ENCODE peak calls at places on chromosomes 4 and X, in five cellular contexts. U is left ventricle myocardium inferior, M is heart left ventricle, I is bronchial epithelial cell, C is cardiac fibroblast. O is an unnamed sample.
A peak's percentile ranks its signal among the peaks of the same experiment; 100 is the strongest.

GRCh38 chr4:182604161-182604591 is 313.0 kb downstream of the DCTD start:
- DNase-seq in C (peak; percentile 60), M (no peak), I (peak; percentile 27), U (no peak), O (no peak)

GRCh38 chr4:141686146-141686775 is 49.9 kb downstream of the IL15 start:
- DNase-seq in M (no peak), U (no peak), C (peak; percentile 90), I (peak; percentile 75), O (no peak)

GRCh38 chrX:53659039-53659438 is 27.5 kb downstream of the HUWE1 start:
- DNase-seq in C (no peak), U (no peak), I (no peak), M (no peak), O (no peak)

GRCh38 chrX:71364221-71364620 is 1.9 kb upstream of the TAF1 start:
- DNase-seq in C (no peak), M (no peak), U (no peak), I (no peak), O (no peak)

GRCh38 chr4:96093057-96093456 is 253.2 kb downstream of the PDHA2 start:
- DNase-seq in U (no peak), I (no peak), M (no peak), C (peak; percentile 15), O (no peak)

GRCh38 chr4:105550641-105551040 is 1.8 kb upstream of the ARHGEF38 start:
- DNase-seq in U (no peak), I (peak; percentile 21), C (peak; percentile 1), M (no peak), O (no peak)

GRCh38 chrX:13029341-13029740 is 15.1 kb downstream of the FAM9C start:
- DNase-seq in U (peak; percentile 59), M (peak; percentile 70), I (peak; percentile 32), C (peak; percentile 38), O (no peak)

GRCh38 chr4:113497154-113497553 is 264.4 kb downstream of the CAMK2D start:
- DNase-seq in I (no peak), C (no peak), M (no peak), U (no peak), O (no peak)

GRCh38 chr4:142563682-142564291 is 282.3 kb downstream of the INPP4B start:
- DNase-seq in C (peak; percentile 26), M (no peak), I (peak; percentile 79), U (no peak), O (no peak)

GRCh38 chr4:188214861-188215260 is 75.6 kb downstream of the TRIML1 start:
- DNase-seq in C (peak; percentile 9), M (no peak), I (no peak), U (no peak), O (no peak)

GRCh38 chr4:163332526-163333405 is at the start of gene NPY1R:
- DNase-seq in U (peak; percentile 48), I (peak; percentile 69), C (peak; percentile 84), M (peak; percentile 57), O (no peak)

GRCh38 chrX:47683171-47684145 is 24.5 kb upstream of the UXT start:
- DNase-seq in M (no peak), I (no peak), C (peak; percentile 12), U (no peak), O (no peak)

GRCh38 chr4:20711335-20711734 is 11.1 kb downstream of the PACRGL start:
- DNase-seq in M (no peak), U (no peak), I (no peak), C (no peak), O (no peak)

GRCh38 chr4:86840858-86841257 is 8.3 kb downstream of the SLC10A6 start:
- DNase-seq in C (no peak), U (no peak), I (no peak), M (no peak), O (no peak)

GRCh38 chr4:147732516-147733193 is 767 bp downstream of the ARHGAP10 start:
- DNase-seq in I (peak; percentile 23), M (peak; percentile 39), C (peak; percentile 42), U (peak; percentile 44), O (no peak)

GRCh38 chr4:30769093-30769492 is 48.9 kb downstream of the PCDH7 start:
- DNase-seq in U (no peak), C (no peak), M (no peak), I (no peak), O (no peak)

GRCh38 chr4:145861331-145862318 is 77.0 kb downstream of the ZNF827 start:
- DNase-seq in I (no peak), C (no peak), U (no peak), M (no peak), O (no peak)

GRCh38 chrX:104318330-104319009 is 63.7 kb upstream of the ESX1 start:
- DNase-seq in C (peak; percentile 67), M (no peak), U (no peak), I (peak; percentile 85), O (no peak)

GRCh38 chrX:103211012-103211715 is 3.7 kb upstream of the BEX4 start:
- DNase-seq in M (no peak), I (peak; percentile 43), U (no peak), C (peak; percentile 59), O (no peak)

GRCh38 chr4:7590205-7590604 is 155.5 kb upstream of the PSAPL1 start:
- DNase-seq in I (no peak), C (no peak), U (no peak), M (no peak), O (no peak)

GRCh38 chr4:173252024-173252935 is 81.9 kb downstream of the HMGB2 start:
- DNase-seq in M (peak; percentile 79), C (peak; percentile 99), I (peak; percentile 99), U (peak; percentile 33), O (no peak)

GRCh38 chr4:101967697-101968346 is 177.3 kb downstream of the BANK1 start:
- DNase-seq in C (no peak), U (no peak), I (peak; percentile 56), M (no peak), O (no peak)

GRCh38 chr4:8209176-8209874 is 10.2 kb downstream of the SH3TC1 start:
- DNase-seq in U (no peak), C (no peak), I (no peak), M (no peak), O (no peak)

GRCh38 chrX:136273986-136274385 is 22.8 kb upstream of the MAP7D3 start:
- DNase-seq in I (no peak), C (no peak), M (no peak), U (no peak), O (no peak)

GRCh38 chr4:120286813-120287212 is 220.2 kb upstream of the MAD2L1 start:
- DNase-seq in U (no peak), M (no peak), I (no peak), C (peak; percentile 12), O (no peak)
- TF ChIP-seq CTCF in U (no peak), M (no peak), I (no peak), C (peak; percentile 35), O (no peak)

DNA sequence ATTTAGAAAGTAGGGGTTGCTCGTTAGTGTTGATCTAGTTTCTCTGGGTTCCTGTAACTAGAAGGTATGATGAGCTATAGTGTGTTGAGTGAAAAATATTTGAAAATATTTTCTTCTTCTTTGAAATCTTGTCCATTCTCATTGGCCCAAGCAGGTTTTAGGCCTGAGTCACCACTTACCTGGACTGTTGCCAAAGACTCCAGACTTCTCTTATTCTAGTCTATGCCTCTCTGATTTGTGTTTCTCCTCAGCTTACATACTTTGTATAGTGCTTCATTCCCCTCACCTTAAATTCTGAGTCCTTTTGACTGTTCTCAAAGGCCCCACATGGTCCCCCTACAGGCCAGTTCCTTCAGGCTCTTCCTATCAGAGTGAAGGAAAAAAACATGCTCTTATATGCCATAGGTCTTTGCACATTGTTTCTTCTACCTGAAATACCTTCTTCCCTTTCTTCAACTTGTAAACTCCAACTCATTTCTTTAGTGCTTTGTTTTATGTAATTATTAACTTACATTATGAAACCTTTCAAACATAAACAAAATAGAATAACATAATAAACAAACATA is 258.2 kb downstream of the PPP1R2C start:
- DNase-seq in C (peak; percentile 68), M (no peak), I (peak; percentile 45), U (no peak), O (no peak)
- TF ChIP-seq CTCF in C (peak; percentile 4), M (no peak), I (no peak), U (no peak), O (no peak)

DNA sequence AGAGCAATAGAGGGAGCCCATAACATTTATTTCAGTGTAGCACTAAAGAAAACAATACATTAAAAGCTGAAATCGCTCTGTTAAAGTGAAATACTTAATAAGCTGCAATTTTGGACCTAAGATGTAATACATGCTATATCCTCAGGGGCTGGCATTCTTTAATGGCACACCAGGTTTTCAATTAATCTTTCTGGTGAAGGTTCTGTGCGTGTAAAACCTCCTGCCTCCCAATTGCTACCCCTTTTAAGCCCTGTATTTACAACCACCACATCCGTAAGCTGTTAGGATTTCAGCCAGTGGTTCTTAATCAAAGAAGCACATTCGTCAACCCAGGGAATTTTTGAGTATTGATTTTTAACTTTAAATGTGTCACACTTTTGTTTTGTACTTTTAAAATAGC is 7.6 kb upstream of the COMMD8 start:
- DNase-seq in M (no peak), U (no peak), C (no peak), I (no peak), O (no peak)
- TF ChIP-seq CTCF in M (no peak), U (no peak), C (no peak), I (no peak), O (no peak)

GRCh38 chrX:45628041-45628440 is 427.4 kb upstream of the DIPK2B start:
- DNase-seq in I (peak; percentile 5), C (peak; percentile 39), U (no peak), M (no peak), O (no peak)

GRCh38 chrX:45633419-45633818 is 432.7 kb upstream of the DIPK2B start:
- DNase-seq in I (no peak), U (no peak), C (no peak), M (no peak), O (no peak)

GRCh38 chrX:45630078-45630477 is 429.4 kb upstream of the DIPK2B start:
- DNase-seq in M (no peak), C (no peak), I (no peak), U (no peak), O (no peak)

GRCh38 chrX:45632506-45632905 is 431.8 kb upstream of the DIPK2B start:
- DNase-seq in C (no peak), U (no peak), M (no peak), I (no peak), O (no peak)
- TF ChIP-seq CTCF in C (no peak), U (no peak), M (no peak), I (no peak), O (no peak)

DNA sequence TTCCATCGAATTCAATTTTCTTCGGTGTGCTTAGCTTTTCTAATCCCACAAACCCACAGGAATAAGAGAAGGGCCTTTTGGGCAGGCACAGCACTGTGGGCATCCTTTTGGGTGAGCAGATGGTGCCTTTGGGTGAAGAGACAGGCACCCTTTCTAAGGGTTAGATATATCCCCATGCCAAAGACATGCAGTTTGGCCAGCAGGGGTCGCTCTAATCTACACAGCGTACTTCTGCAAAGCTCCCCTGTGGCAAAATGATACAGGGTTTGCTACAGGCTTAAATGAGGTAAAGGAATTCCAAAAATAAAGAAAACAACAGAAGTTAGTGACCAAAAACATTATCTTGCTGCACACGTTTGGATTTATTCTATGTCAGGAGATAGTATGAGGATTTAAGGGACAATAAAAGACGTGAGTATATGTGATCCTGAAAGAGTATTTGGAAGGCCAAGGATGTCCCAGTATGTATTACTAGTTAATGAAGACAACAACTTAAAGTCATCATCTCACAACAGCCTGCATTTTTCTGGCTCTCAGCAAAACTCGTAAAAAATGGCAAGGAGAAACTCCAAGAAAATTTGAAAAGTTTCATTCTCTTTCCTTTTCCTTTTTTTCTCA is 49.5 kb downstream of the PHEX start:
- DNase-seq in C (peak; percentile 71), M (peak; percentile 49), I (peak; percentile 43), U (peak; percentile 26), O (no peak)
- TF ChIP-seq CTCF in C (peak; percentile 72), M (peak; percentile 72), I (peak; percentile 70), U (peak; percentile 61), O (no peak)